ENCODE peak calls at places on chromosomes 2 and 18, in four cellular contexts. R is IMR-90, W is AG04450, G is AG04449. V is an unnamed sample.

GRCh38 chr18:77004555-77005380 is 127.8 kb downstream of the MBP start:
- DNase-seq in R (no peak), W (no peak), G (no peak), V (no peak)

GRCh38 chr2:218802595-218802994 is 20.6 kb downstream of the CYP27A1 start:
- DNase-seq in R (no peak), W (no peak), G (no peak), V (no peak)

GRCh38 chr2:143937563-143938346 is 582.2 kb downstream of the ZEB2 start:
- DNase-seq in R (no peak), W (no peak), G (no peak), V (no peak)

GRCh38 chr2:120818441-120818920 is 82.8 kb downstream of the GLI2 start:
- DNase-seq in R (peak; percentile 95), W (peak; percentile 72), G (no peak), V (no peak)

GRCh38 chr2:9594361-9595063 is 36.3 kb downstream of the YWHAQ start:
- DNase-seq in R (peak; percentile 91), W (peak; percentile 50), G (peak; percentile 60), V (peak; percentile 90)

GRCh38 chr18:62072370-62072769 is 114.5 kb downstream of the PIGN start:
- DNase-seq in R (no peak), W (no peak), G (no peak), V (no peak)

GRCh38 chr2:106307860-106308259 is 113.8 kb upstream of the UXS1 start:
- DNase-seq in R (no peak), W (no peak), G (no peak), V (no peak)

GRCh38 chr18:46676162-46676830 is 19.3 kb upstream of the LOXHD1 start:
- DNase-seq in R (no peak), W (no peak), G (no peak), V (peak; percentile 88)

GRCh38 chr18:45365835-45366234 is 249.4 kb upstream of the SLC14A2 start:
- DNase-seq in R (no peak), W (no peak), G (no peak), V (no peak)

GRCh38 chr2:67448648-67449047 is 51.5 kb downstream of the ETAA1 start:
- DNase-seq in R (no peak), W (no peak), G (no peak), V (no peak)

GRCh38 chr2:168034586-168034985 is 212.8 kb downstream of the STK39 start:
- DNase-seq in R (no peak), W (no peak), G (no peak), V (no peak)

GRCh38 chr18:58525928-58526424 is 102.9 kb downstream of the ALPK2 start:
- DNase-seq in R (no peak), W (no peak), G (no peak), V (no peak)

GRCh38 chr18:6712401-6712800 is 17.1 kb upstream of the ARHGAP28 start:
- DNase-seq in R (no peak), W (no peak), G (no peak), V (no peak)

GRCh38 chr2:179483131-179483530 is 218.5 kb upstream of the SESTD1 start:
- DNase-seq in R (no peak), W (no peak), G (no peak), V (no peak)

GRCh38 chr2:16105664-16106281 is 165.4 kb downstream of the MYCN start:
- DNase-seq in R (no peak), W (no peak), G (no peak), V (no peak)

GRCh38 chr2:41954304-41955291 is 93.2 kb upstream of the PKDCC start:
- DNase-seq in R (no peak), W (no peak), G (no peak), V (no peak)

GRCh38 chr2:15527074-15527739 is 33.9 kb downstream of the NBAS start:
- DNase-seq in R (no peak), W (no peak), G (no peak), V (no peak)

GRCh38 chr2:34365937-34366336 is 766.8 kb upstream of the FAM98A start:
- DNase-seq in R (no peak), W (no peak), G (no peak), V (no peak)

GRCh38 chr2:207276248-207276647 is 110.5 kb upstream of the KLF7 start:
- DNase-seq in R (no peak), W (no peak), G (no peak), V (no peak)

GRCh38 chr18:3703732-3704176 is 253.8 kb downstream of the TGIF1 start:
- DNase-seq in R (peak; percentile 73), W (peak; percentile 42), G (peak; percentile 12), V (no peak)

GRCh38 chr2:203484266-203485112 is 50.6 kb downstream of the RAPH1 start:
- DNase-seq in R (peak; percentile 16), W (no peak), G (no peak), V (no peak)

GRCh38 chr2:142307716-142308115 is 176.9 kb upstream of the LRP1B start:
- DNase-seq in R (no peak), W (no peak), G (no peak), V (no peak)

GRCh38 chr2:196983934-196984333 is 57.4 kb upstream of the PGAP1 start:
- DNase-seq in R (peak; percentile 60), W (no peak), G (peak; percentile 23), V (no peak)

GRCh38 chr2:16559263-16559662 is 106.4 kb downstream of the CYRIA start:
- DNase-seq in R (no peak), W (no peak), G (no peak), V (no peak)

GRCh38 chr2:54469484-54470053 is 13.4 kb downstream of the SPTBN1 start:
- DNase-seq in R (no peak), W (no peak), G (no peak), V (no peak)
- H3K4me3 ChIP-seq in R (no peak overlapping the region), W (no peak overlapping the region), G (no peak overlapping the region), V (no peak overlapping the region)

DNA sequence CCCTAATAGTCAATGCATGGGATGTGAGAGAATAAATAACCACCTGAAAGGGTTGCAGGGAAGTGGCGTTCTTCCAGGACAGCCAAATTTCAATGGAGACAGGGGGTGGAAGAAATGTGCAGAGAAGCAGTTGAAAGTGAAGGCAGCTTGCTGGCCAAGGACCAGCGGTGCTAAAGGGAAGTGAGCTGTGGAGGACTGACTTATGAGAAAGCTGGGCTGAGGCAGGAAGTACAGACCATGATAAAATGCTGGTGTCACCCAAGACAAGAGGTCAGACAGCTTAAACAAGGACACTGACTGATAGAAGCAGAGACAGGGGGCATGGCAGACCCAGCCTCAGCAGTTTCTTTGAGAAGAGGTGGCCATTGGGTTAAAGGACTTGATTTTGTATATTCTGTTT is 106.7 kb downstream of the DTNB start:
- DNase-seq in R (peak; percentile 48), W (no peak), G (no peak), V (no peak)
- TF ChIP-seq CTCF in R (no peak), W (no peak), G (no peak), V (no peak)

GRCh38 chr2:130823171-130823885 is 13.4 kb upstream of the ARHGEF4 start:
- DNase-seq in R (no peak), W (no peak), G (no peak), V (no peak)
- H3K4me3 ChIP-seq in R (no peak overlapping the region), W (no peak overlapping the region), G (no peak overlapping the region), V (no peak overlapping the region)

DNA sequence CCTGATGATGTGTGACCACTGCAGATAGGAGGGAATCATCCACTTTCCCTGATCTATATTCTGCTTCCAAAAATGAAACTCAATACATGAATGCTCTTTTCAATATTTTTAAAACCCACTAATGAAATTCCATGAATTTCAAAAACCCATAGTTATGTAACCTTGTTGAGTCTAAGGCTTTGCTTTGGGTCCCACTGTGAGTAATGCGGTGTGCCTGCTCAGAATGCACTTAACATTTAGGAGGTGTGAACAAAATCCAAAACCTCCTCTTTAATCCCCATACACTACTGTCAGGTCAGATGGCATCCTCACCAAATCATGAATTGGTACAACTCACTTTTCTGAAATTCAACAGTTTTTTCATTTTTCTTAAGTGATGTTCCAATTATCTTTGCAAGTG is 50.4 kb downstream of the CCDC93 start:
- DNase-seq in R (no peak), W (no peak), G (no peak), V (no peak)
- TF ChIP-seq CTCF in R (no peak), W (no peak), G (no peak), V (no peak)

DNA sequence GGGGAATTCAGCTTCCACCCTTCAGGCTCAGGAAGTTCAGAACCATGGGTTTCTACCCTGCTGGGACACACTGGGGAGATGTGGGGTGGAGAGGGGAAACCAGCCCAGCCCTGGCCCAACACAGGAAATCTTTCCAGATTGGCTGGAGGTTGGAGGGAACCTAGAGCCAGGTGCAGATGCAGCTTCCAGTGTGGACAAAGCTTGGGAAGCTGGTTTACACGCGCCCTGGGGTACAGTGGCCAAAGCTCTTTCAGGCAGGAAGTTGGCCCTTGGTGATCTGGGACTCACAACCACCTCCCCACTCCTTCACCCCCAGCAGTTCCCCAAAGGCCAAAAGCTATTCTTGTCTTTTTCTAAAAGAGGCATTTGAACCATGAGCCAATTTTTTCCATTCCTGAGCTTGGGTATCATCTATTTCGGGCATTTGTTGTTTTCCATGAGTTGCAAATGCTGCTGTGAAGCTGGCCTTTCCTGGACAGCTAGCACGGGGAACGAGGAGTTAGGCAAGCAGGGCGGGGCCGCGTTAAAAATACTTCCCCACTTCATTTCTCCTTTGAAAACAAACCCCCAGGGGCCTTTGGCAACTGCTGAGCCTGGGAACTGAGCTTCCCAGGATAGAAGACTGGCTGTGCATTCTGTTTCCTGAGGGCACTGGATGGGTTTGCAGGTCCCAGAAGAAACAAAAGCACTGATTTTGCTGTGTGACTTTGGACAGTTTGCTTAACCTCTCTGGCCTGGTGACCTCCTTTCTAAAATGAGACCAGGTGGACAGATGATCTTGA is 3.1 kb upstream of the ARID5A start:
- DNase-seq in R (peak; percentile 34), W (no peak), G (peak; percentile 60), V (no peak)
- H3K4me3 ChIP-seq in R (no peak overlapping the region), W (no peak overlapping the region), G (no peak overlapping the region), V (no peak overlapping the region)

DNA sequence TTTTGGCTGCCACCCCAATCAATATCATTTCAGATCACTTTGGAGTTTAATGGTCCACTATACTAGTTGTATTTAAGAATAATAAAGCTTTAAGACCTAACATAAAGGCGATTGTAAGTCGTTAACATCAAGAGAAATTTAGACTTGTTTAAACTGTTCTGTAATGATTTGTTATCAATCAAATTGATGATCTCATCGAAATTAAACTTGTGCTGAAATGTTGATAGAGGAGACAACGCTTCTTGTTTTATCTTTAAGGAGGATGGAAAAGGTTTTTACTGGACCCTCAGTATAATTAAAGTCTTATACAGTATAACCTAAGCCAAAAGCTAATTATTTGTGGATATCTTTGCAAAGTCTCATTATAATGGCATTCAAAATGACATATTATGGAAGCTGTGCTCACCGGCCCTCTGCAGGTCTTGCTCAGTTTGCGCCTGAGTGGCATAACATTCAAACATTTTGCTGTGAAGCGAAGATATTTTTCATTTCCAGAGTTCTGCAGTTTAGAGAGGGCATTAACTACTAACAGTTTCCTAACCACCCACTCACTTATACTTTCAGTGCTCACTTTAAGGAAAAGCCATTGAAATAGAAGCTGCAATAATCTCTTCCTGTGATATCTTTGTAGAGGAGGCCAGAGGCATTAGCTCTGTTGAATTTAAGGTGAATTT is 1.4 kb upstream of the SERTAD2 start:
- DNase-seq in R (no peak), W (no peak), G (no peak), V (no peak)
- TF ChIP-seq CTCF in R (peak; percentile 26), W (peak; percentile 43), G (peak; percentile 43), V (peak; percentile 33)

DNA sequence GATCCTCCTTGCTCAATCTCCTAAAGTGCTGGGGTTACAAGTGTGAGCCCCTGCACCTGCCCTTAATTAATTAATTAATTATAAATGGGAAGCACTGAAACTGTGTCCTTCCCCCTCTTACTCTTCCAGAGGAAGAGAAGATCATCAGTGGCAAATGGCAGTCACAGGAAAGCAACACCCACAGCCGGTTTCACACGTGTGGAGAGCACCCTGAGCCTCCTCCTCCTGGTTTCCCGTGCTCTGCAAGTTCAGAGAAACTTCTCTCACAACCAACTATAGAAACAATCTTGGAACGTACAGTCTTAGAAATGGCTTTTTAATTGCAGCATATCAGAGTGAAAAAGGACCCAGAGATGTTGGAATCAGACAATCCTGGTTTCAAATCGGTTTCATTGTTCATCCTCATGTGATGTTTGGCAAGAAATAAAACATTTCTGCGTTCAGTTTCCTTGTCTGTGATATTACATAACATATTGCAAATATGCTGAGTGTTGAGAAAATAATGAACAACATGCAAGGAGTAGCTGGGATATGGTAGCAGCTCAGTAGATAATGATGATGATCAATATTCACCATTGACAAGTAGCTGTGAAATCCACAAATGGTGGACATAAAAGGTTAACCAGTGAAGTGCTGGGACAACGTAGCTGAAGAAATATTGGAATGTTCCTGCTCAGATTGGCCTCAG is 141.0 kb upstream of the KCTD1 start:
- DNase-seq in R (no peak), W (no peak), G (no peak), V (no peak)
- H3K4me3 ChIP-seq in R (no peak overlapping the region), W (no peak overlapping the region), G (no peak overlapping the region), V (no peak overlapping the region)

V was measured in kidney epithelial cell.